ENCODE peak calls at places on chromosomes 5 and 9, in six cellular contexts. A is uterus, J is prostate gland, R is foreskin fibroblast, P is ovary, C is coronary artery. X is an unnamed sample.
A peak's percentile ranks its signal among the peaks of the same experiment; 100 is the strongest.

GRCh38 chr5:72210913-72211670 is 103.8 kb downstream of the MAP1B start:
- DNase-seq in A (peak; percentile 43), J (peak; percentile 22), R (peak; percentile 81), P (peak; percentile 55), C (no peak), X (no peak)

GRCh38 chr9:29078063-29078660 is 1504.9 kb upstream of the C9orf72 start:
- DNase-seq in A (no peak), J (no peak), R (peak; percentile 0), P (no peak), C (no peak), X (no peak)

GRCh38 chr5:96517294-96517693 is 84.2 kb upstream of the PCSK1 start:
- DNase-seq in A (no peak), J (no peak), R (no peak), P (no peak), C (no peak), X (no peak)

GRCh38 chr9:121696935-121697334 is 45.5 kb downstream of the DAB2IP start:
- DNase-seq in A (no peak), J (no peak), R (no peak), P (no peak), C (no peak), X (no peak)

GRCh38 chr5:116482394-116482793 is 92.2 kb downstream of the SEMA6A start:
- DNase-seq in A (no peak), J (no peak), R (peak; percentile 30), P (no peak), C (no peak), X (no peak)

GRCh38 chr5:163563880-163564279 is 58.5 kb downstream of the MAT2B start:
- DNase-seq in A (no peak), J (no peak), R (no peak), P (no peak), C (no peak), X (no peak)

GRCh38 chr9:14025741-14026140 is 288.2 kb downstream of the NFIB start:
- DNase-seq in A (no peak), J (no peak), R (no peak), P (no peak), C (no peak), X (no peak)

GRCh38 chr9:107999890-108000289 is 510.3 kb upstream of the KLF4 start:
- DNase-seq in A (no peak), J (no peak), R (no peak), P (no peak), C (no peak), X (no peak)

GRCh38 chr5:60835554-60835953 is 8.5 kb downstream of the ELOVL7 start:
- DNase-seq in A (no peak), J (no peak), R (no peak), P (no peak), C (no peak), X (no peak)

GRCh38 chr5:142143878-142144277 is 35.3 kb downstream of the NDFIP1 start:
- DNase-seq in A (no peak), J (no peak), R (no peak), P (no peak), C (no peak), X (no peak)

GRCh38 chr5:124627815-124628214 is 118.6 kb downstream of the ZNF608 start:
- DNase-seq in A (no peak), J (no peak), R (no peak), P (no peak), C (no peak), X (no peak)

GRCh38 chr5:89556215-89557009 is 673.4 kb upstream of the MEF2C start:
- DNase-seq in A (no peak), J (no peak), R (peak; percentile 87), P (no peak), C (no peak), X (no peak)

GRCh38 chr9:121326130-121326838 is 43.8 kb downstream of the STOM start:
- DNase-seq in A (peak; percentile 93), J (peak; percentile 91), R (peak; percentile 52), P (peak; percentile 77), C (peak; percentile 99), X (no peak)

GRCh38 chr5:149630337-149630736 is 49.0 kb downstream of the ARHGEF37 start:
- DNase-seq in A (no peak), J (no peak), R (no peak), P (no peak), C (no peak), X (no peak)

GRCh38 chr5:93532370-93532769 is 48.6 kb downstream of the NR2F1-AS1 start:
- DNase-seq in A (peak; percentile 91), J (peak; percentile 26), R (peak; percentile 92), P (peak; percentile 95), C (peak; percentile 77), X (no peak)

GRCh38 chr5:7850533-7851239 is at the start of gene CFAP90:
- DNase-seq in A (peak; percentile 47), J (peak; percentile 62), R (no peak), P (peak; percentile 67), C (no peak), X (peak; percentile 94)
- TF ChIP-seq CTCF in A (peak; percentile 19), J (no peak), R (peak; percentile 40), P (peak; percentile 22), C (no peak), X (peak; percentile 40)

GRCh38 chr5:151427258-151427657 is 20.1 kb upstream of the SLC36A1 start:
- DNase-seq in A (no peak), J (no peak), R (no peak), P (no peak), C (no peak), X (no peak)
- TF ChIP-seq CTCF in A (no peak), J (no peak), R (no peak), P (no peak), C (no peak), X (no peak)

GRCh38 chr5:147740864-147741263 is 41.7 kb downstream of the JAKMIP2 start:
- DNase-seq in A (no peak), J (no peak), R (no peak), P (no peak), C (no peak), X (no peak)

GRCh38 chr5:147742151-147742550 is 40.4 kb downstream of the JAKMIP2 start:
- DNase-seq in A (no peak), J (no peak), R (no peak), P (no peak), C (no peak), X (no peak)

GRCh38 chr5:147746986-147747385 is 35.5 kb downstream of the JAKMIP2 start:
- DNase-seq in A (no peak), J (no peak), R (no peak), P (no peak), C (no peak), X (no peak)

GRCh38 chr5:147743012-147743411 is 39.5 kb downstream of the JAKMIP2 start:
- DNase-seq in A (no peak), J (no peak), R (no peak), P (no peak), C (no peak), X (no peak)

GRCh38 chr5:147743686-147744332 is 38.7 kb downstream of the JAKMIP2 start:
- DNase-seq in A (peak; percentile 20), J (no peak), R (no peak), P (no peak), C (no peak), X (no peak)
- TF ChIP-seq CTCF in A (no peak), J (no peak), R (no peak), P (no peak), C (no peak), X (no peak)

GRCh38 chr9:129480705-129481104 is 140.2 kb downstream of the C9orf50 start:
- DNase-seq in A (no peak), J (no peak), R (no peak), P (no peak), C (no peak), X (no peak)

GRCh38 chr9:129482521-129483466 is 138.1 kb downstream of the C9orf50 start:
- DNase-seq in A (peak; percentile 96), J (peak; percentile 88), R (peak; percentile 94), P (peak; percentile 96), C (peak; percentile 91), X (peak; percentile 80)

GRCh38 chr9:129481424-129481823 is 139.5 kb downstream of the C9orf50 start:
- DNase-seq in A (no peak), J (no peak), R (no peak), P (no peak), C (no peak), X (no peak)

GRCh38 chr9:129483467-129484324 is 137.2 kb downstream of the C9orf50 start:
- DNase-seq in A (peak; percentile 96), J (peak; percentile 93), R (peak; percentile 87), P (peak; percentile 97), C (peak; percentile 97), X (peak; percentile 50)

DNA sequence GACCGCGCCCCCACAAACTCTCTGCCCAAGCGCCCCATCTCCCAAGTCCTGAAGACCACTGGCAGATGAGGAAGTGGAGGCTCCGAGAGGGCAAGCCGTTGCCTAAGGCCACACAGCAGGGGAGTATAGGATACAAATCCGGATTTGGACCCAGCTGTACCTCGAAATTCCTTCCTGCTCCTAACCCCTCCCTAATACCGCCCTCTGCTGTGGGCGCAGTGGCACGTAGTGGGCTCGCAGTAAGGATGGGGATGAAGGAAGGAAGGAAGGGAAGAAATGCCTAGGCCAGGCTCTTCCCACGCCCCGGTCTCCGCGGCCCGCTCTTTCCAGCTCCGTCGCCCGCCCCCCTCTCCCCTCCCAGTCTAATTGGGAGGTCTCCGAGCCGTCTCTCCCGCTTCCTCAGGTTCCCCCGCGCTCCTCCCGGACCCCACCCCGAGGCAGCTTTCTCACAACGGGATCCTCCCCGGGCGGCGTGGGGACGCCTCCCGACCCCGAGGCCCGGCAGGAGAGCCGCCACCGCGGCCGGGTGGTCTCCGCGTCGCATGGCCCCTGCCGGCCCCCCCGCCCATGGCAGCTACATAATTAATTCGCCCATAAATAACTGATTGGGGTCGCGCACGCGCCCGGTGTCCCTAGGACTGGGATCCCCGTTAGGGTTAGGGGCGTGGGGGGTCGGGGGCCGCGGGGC is 138.9 kb downstream of the C9orf50 start:
- DNase-seq in A (peak; percentile 68), J (no peak), R (no peak), P (peak; percentile 71), C (peak; percentile 82), X (no peak)
- TF ChIP-seq CTCF in A (peak; percentile 41), J (no peak), R (peak; percentile 11), P (peak; percentile 41), C (peak; percentile 15), X (no peak)

GRCh38 chr5:155252717-155253116 is 239.2 kb downstream of the KIF4B start:
- DNase-seq in A (no peak), J (no peak), R (no peak), P (no peak), C (no peak), X (no peak)
- TF ChIP-seq CTCF in A (no peak), J (no peak), R (no peak), P (no peak), C (no peak), X (no peak)

DNA sequence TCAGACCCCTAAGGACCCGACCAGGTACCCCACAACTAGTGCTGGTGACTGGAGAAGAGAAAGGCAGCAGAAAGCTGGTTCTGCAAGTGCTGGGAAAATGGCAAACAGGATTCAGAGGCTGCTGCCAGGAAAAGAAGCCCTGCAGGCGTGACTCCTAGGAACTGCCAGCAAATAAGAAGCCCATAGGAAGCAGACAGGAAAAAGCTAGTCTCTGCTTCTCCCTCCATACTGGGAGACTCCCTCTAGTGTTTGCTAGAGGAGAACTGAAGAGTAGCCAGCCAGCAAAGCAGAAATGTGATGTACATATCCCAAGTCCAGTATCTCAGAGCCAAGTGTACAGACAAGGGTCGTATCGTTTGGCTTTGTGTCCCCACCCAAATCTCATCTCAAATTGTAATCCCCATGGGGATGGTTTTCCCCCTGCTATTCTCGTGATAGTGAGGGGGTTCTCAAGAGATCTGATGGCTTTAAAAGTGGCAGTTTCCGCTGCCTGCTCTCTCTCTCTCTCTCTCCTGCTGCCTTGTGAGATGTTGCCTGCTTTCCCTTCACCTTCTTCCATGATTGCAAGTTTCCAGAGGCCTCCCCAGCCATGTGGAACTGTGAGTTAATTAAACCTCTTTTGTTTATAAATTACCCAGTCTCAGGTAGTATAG is 38.1 kb upstream of the TUSC1 start:
- DNase-seq in A (no peak), J (peak; percentile 79), R (no peak), P (no peak), C (no peak), X (peak; percentile 3)
- TF ChIP-seq CTCF in A (peak; percentile 34), J (no peak), R (peak; percentile 57), P (no peak), C (peak; percentile 38), X (peak; percentile 39)